ENCODE peak calls at places on chromosome 19, in ten cellular contexts. A is fibroblast of lung, Z is uterus, Q is mucosa of descending colon, V is epithelial cell of proximal tubule, G is A673, E is AG10803, S is psoas muscle, D is fibroblast of the aortic adventitia, Y is GM10248. I is an unnamed sample.

GRCh38 chr19:55077106-55077505 is 1.4 kb downstream of the EPS8L1 start:
- DNase-seq in A (no peak), Z (no peak), Q (no peak), V (no peak), G (no peak), E (peak), S (no peak), D (no peak), Y (no peak), I (no peak)

GRCh38 chr19:6217752-6218403 is 61.9 kb downstream of the MLLT1 start:
- DNase-seq in A (no peak), Z (no peak), Q (peak), V (no peak), G (no peak), E (no peak), S (no peak), D (no peak), Y (no peak), I (no peak)

GRCh38 chr19:5553892-5554291 is 13.9 kb downstream of the TINCR start:
- DNase-seq in A (no peak), Z (no peak), Q (no peak), V (no peak), G (peak), E (no peak), S (no peak), D (no peak), Y (no peak), I (no peak)

GRCh38 chr19:18304496-18305312 is 18.2 kb downstream of the LSM4 start:
- DNase-seq in A (peak), Z (peak), Q (peak), V (no peak), G (peak), E (peak), S (peak), D (peak), Y (peak), I (no peak)

GRCh38 chr19:37909661-37910199 is 2.7 kb downstream of the SIPA1L3 start:
- DNase-seq in A (no peak), Z (no peak), Q (no peak), V (no peak), G (no peak), E (no peak), S (no peak), D (no peak), Y (no peak), I (no peak)

GRCh38 chr19:42048992-42049391 is 21.0 kb downstream of the GRIK5 start:
- DNase-seq in A (no peak), Z (no peak), Q (no peak), V (no peak), G (no peak), E (no peak), S (no peak), D (no peak), Y (no peak), I (no peak)

GRCh38 chr19:35963514-35963913 is 27.3 kb downstream of the LRFN3 start:
- DNase-seq in A (peak), Z (no peak), Q (no peak), V (no peak), G (peak), E (peak), S (no peak), D (peak), Y (no peak), I (peak)

GRCh38 chr19:55605637-55606470 is at the start of gene ZNF865:
- DNase-seq in A (peak), Z (peak), Q (peak), V (no peak), G (peak), E (peak), S (peak), D (peak), Y (peak), I (peak)

GRCh38 chr19:14786421-14786851 is 8.1 kb upstream of the ADGRE2 start:
- DNase-seq in A (no peak), Z (no peak), Q (no peak), V (no peak), G (peak), E (no peak), S (no peak), D (no peak), Y (peak), I (no peak)

GRCh38 chr19:50514346-50515167 is 844 bp upstream of the ASPDH start:
- DNase-seq in A (no peak), Z (no peak), Q (peak), V (no peak), G (no peak), E (no peak), S (no peak), D (no peak), Y (no peak), I (no peak)

GRCh38 chr19:56423985-56424353 is 19.8 kb downstream of the ZNF583 start:
- DNase-seq in A (no peak), Z (no peak), Q (no peak), V (no peak), G (no peak), E (no peak), S (no peak), D (no peak), Y (no peak), I (no peak)

GRCh38 chr19:29667941-29668340 is 2.7 kb downstream of the PLEKHF1 start:
- DNase-seq in A (no peak), Z (no peak), Q (peak), V (no peak), G (no peak), E (no peak), S (no peak), D (no peak), Y (no peak), I (no peak)

GRCh38 chr19:5480427-5480836 is 25.2 kb downstream of the ZNRF4 start:
- DNase-seq in A (no peak), Z (no peak), Q (no peak), V (no peak), G (peak), E (no peak), S (peak), D (no peak), Y (peak), I (no peak)

GRCh38 chr19:5927439-5927821 is 13.4 kb downstream of the CAPS start:
- DNase-seq in A (no peak), Z (no peak), Q (no peak), V (no peak), G (no peak), E (no peak), S (no peak), D (no peak), Y (peak), I (no peak)

GRCh38 chr19:50568321-50569022 is at the start of gene LRRC4B:
- DNase-seq in A (no peak), Z (peak), Q (no peak), V (no peak), G (peak), E (no peak), S (no peak), D (no peak), Y (no peak), I (no peak)

GRCh38 chr19:30315159-30315558 is 57.0 kb upstream of the ZNF536 start:
- DNase-seq in A (no peak), Z (no peak), Q (no peak), V (no peak), G (no peak), E (no peak), S (no peak), D (no peak), Y (no peak), I (no peak)

GRCh38 chr19:35208121-35208520 is 20.4 kb downstream of the FAM187B start:
- DNase-seq in A (no peak), Z (no peak), Q (no peak), V (no peak), G (no peak), E (no peak), S (no peak), D (no peak), Y (no peak), I (no peak)

GRCh38 chr19:17615889-17616685 is 60.6 kb downstream of the COLGALT1 start:
- DNase-seq in A (no peak), Z (no peak), Q (peak), V (no peak), G (no peak), E (no peak), S (no peak), D (no peak), Y (no peak), I (no peak)

GRCh38 chr19:15248648-15249559 is 16.7 kb upstream of the EPHX3 start:
- DNase-seq in A (peak), Z (peak), Q (peak), V (no peak), G (no peak), E (peak), S (peak), D (peak), Y (no peak), I (no peak)

GRCh38 chr19:30539981-30540380 is 167.8 kb downstream of the ZNF536 start:
- DNase-seq in A (no peak), Z (no peak), Q (no peak), V (no peak), G (no peak), E (no peak), S (no peak), D (no peak), Y (no peak), I (no peak)

GRCh38 chr19:34985249-34986022 is 14.7 kb upstream of the GRAMD1A start:
- DNase-seq in A (peak), Z (peak), Q (no peak), V (no peak), G (peak), E (peak), S (peak), D (peak), Y (no peak), I (no peak)

GRCh38 chr19:610801-611505 is 21.3 kb downstream of the HCN2 start:
- DNase-seq in A (peak), Z (no peak), Q (peak), V (no peak), G (peak), E (peak), S (peak), D (no peak), Y (peak), I (no peak)

GRCh38 chr19:38361633-38362075 is 12.7 kb upstream of the PSMD8 start:
- DNase-seq in A (peak), Z (peak), Q (peak), V (no peak), G (peak), E (peak), S (peak), D (peak), Y (peak), I (peak)

GRCh38 chr19:38294090-38294489 is 10.0 kb upstream of the C19orf33 start:
- DNase-seq in A (no peak), Z (no peak), Q (no peak), V (no peak), G (no peak), E (no peak), S (no peak), D (no peak), Y (no peak), I (no peak)

GRCh38 chr19:53978975-53979801 is 12.2 kb upstream of the CACNG6 start:
- DNase-seq in A (no peak), Z (no peak), Q (no peak), V (no peak), G (no peak), E (no peak), S (no peak), D (no peak), Y (no peak), I (no peak)

DNA sequence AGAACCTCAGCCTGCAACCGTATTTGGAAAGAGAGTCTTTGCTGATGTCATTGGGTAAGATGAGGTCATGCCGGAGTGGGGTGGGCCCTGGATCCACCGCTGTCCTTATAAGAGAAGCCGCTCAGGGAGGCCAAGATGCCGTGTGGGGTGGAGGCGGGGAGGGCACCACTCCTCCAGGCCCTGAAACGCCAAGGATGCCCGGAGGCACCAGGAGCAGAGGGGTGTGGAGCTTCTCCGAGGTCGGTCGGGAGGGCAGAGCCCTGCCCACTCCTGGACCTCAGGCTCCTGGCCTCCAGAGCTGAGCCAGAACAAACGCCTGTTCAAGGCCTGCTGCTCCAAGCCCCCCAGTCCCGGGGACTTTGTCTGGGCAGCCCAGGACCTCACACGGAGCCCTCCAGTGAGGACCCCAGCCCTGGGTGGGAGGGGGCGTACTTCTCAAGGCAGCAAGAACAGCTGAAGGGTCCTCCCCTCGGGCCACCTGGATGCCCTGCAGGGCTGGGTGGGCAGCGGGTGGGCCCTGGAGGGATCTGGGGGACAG is 29.9 kb downstream of the PIP5K1C start:
- DNase-seq in A (peak), Z (peak), Q (no peak), V (no peak), G (peak), E (peak), S (peak), D (peak), Y (no peak), I (no peak)
- TF ChIP-seq CTCF in A (no peak), Z (no peak), Q (no peak), V (no peak), G (no peak), E (no peak), S (no peak), D (no peak), Y (no peak), I (no peak)

GRCh38 chr19:47436712-47437401 is 17.5 kb upstream of the MEIS3 start:
- DNase-seq in A (peak), Z (peak), Q (peak), V (no peak), G (peak), E (peak), S (peak), D (peak), Y (peak), I (peak)
- TF ChIP-seq CTCF in A (peak), Z (peak), Q (peak), V (peak), G (peak), E (peak), S (peak), D (peak), Y (peak), I (peak)

DNA sequence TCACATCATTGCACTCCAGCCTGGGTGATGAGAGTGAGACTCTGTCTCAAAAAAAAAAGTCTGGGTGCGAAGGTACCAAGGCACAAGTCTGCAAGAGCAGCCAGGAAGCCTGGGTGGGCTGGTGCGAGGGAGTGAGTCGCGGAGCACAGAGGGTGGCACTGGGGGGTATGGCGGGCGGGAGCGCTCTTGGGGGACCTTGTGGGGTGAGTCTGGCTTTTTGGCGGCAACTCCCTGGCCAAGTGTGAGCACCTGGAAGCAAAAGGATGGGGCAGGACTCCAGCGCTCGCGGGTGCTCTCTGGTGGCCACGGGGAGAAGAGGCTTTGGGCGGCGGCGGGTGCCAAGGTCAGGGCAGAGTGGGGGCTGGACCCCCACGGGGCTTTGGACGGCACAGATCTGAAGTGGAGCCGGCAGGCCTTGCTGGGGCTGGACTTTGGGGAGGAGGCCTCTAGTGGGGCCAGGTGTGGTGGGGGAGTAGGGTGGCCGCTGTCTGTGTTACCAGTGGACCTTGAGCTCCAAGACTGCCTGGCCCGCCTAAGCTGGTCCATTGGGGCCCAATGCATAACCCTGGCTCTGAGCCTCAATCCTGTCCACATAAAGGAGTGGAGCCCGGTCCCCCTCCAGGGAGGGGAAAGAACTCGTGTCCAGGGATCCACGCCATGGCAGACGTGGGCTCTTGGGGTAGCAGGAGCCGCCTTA is 1.6 kb downstream of the P2RY11 start:
- DNase-seq in A (peak), Z (no peak), Q (peak), V (no peak), G (peak), E (peak), S (peak), D (no peak), Y (peak), I (no peak)
- TF ChIP-seq CTCF in A (peak), Z (peak), Q (peak), V (peak), G (peak), E (peak), S (peak), D (peak), Y (peak), I (peak)

DNA sequence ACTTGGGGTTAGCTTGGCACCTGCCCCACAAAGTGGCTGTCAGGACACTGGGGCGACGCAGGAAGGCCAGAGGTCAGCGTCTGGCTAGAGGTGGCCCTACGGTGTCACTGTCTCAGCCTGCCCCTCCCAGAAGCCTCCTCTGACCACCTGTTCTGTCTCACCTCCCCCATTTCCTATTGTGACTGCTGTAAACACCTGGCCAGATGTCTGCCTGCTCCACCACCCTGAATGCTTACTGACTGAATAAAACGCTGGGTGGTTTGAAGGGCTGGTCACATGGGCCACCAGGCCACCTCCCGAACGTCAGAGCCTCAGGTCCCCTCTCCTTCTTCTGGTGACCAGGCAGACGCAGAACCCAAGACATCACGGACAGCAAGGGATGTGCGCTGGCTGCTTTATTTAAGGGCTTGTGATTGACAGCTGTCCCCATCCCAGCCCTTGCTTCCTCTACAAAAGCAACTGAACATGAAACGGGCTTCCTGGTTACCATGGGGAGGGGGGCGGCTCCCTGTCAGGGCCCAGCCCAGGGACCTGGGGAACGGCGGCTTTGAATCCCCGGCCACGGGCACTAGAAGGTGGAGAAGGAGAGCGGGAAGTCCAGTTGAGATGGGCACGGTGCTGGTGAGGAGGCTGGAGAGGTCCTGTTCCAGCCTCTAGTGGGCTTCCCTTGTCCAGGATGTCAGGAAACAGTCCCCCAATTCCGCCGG is 6.2 kb downstream of the ELOF1 start:
- DNase-seq in A (no peak), Z (no peak), Q (no peak), V (no peak), G (no peak), E (no peak), S (no peak), D (no peak), Y (no peak), I (no peak)
- TF ChIP-seq CTCF in A (no peak), Z (no peak), Q (no peak), V (no peak), G (no peak), E (no peak), S (no peak), D (no peak), Y (no peak), I (no peak)

DNA sequence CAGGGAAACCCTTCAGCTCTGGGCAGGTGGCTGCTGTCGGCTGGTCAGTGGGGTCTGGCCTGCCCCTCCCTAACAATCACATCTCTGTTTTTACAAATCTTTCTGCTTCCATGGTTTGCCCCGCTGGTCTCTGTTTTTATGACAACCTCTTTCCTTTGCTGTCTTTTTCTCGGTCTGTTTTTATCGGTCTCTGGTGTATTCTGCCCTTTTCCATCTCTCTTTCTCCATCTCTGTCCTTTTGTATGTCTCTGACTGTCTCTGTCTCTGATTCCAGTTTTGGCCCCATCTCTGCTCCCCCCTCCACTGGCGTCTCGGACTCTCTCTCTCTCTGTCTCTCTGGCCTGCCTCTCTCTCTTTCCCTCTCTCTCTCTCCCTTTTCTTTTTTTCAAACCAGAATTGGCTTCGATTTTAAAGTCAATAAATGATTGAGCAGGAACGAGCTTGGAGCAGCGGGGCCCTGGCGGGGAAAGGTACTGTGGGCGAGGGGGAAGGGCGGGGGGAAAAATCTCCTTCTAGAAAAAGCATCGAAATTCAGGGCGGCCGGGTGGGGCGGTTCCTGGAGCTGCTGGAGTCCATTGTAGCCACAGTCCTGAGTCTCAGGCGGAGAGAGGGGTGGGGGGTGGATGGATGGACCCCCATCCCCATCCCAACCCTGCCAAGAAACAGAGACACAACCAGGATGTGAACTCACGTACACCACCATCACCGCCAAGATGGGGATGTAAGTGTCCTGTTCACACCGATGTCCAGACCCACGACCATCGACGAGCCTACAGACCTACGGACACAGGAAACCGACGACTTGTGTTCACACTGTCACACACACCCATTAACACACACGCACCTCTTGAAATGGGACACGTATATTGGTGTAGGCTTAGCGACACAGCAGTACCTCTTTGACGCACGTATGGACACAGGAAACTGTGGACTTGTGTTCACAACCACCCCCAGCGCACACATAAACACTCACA is 3.0 kb downstream of the NFIX start:
- DNase-seq in A (no peak), Z (no peak), Q (no peak), V (no peak), G (no peak), E (no peak), S (no peak), D (peak), Y (no peak), I (no peak)
- TF ChIP-seq CTCF in A (no peak), Z (no peak), Q (no peak), V (no peak), G (no peak), E (no peak), S (no peak), D (no peak), Y (no peak), I (no peak)

GRCh38 chr19:2198317-2198716 is 34.6 kb downstream of the DOT1L start:
- DNase-seq in A (no peak), Z (no peak), Q (no peak), V (no peak), G (no peak), E (no peak), S (no peak), D (no peak), Y (no peak), I (no peak)

GRCh38 chr19:2201473-2202148 is 34.5 kb downstream of the PLEKHJ1 start:
- DNase-seq in A (no peak), Z (no peak), Q (no peak), V (no peak), G (no peak), E (no peak), S (no peak), D (no peak), Y (no peak), I (no peak)

GRCh38 chr19:2199861-2200623 is 36.1 kb downstream of the PLEKHJ1 start:
- DNase-seq in A (no peak), Z (no peak), Q (no peak), V (no peak), G (no peak), E (no peak), S (no peak), D (no peak), Y (no peak), I (no peak)

GRCh38 chr19:2197270-2197669 is 33.5 kb downstream of the DOT1L start:
- DNase-seq in A (no peak), Z (no peak), Q (no peak), V (no peak), G (no peak), E (no peak), S (no peak), D (no peak), Y (no peak), I (no peak)

GRCh38 chr19:2199215-2199614 is 35.5 kb downstream of the DOT1L start:
- DNase-seq in A (no peak), Z (no peak), Q (no peak), V (no peak), G (no peak), E (no peak), S (no peak), D (no peak), Y (no peak), I (no peak)
- TF ChIP-seq CTCF in A (no peak), Z (no peak), Q (no peak), V (peak), G (peak), E (no peak), S (peak), D (peak), Y (peak), I (peak)

GRCh38 chr19:2488942-2489731 is 13.2 kb downstream of the GADD45B start:
- DNase-seq in A (peak), Z (no peak), Q (peak), V (no peak), G (peak), E (peak), S (peak), D (no peak), Y (peak), I (peak)
- TF ChIP-seq CTCF in A (no peak), Z (no peak), Q (no peak), V (no peak), G (no peak), E (peak), S (no peak), D (no peak), Y (no peak), I (no peak)

I was measured in mesothelial cell of epicardium.